ENCODE peak calls at places on chromosomes 4 and X, in six cellular contexts. U, W, A, C, H and Y are unnamed samples.

GRCh38 chrX:118534716-118535493 is 39.3 kb downstream of the DOCK11 start:
- DNase-seq in U (no peak), W (no peak), A (no peak), C (no peak), H (no peak), Y (no peak)

GRCh38 chrX:15334561-15334960 is 762 bp downstream of the PIGA start:
- DNase-seq in U (peak; percentile 42), W (no peak), A (no peak), C (no peak), H (no peak), Y (no peak)

GRCh38 chr4:169062861-169063197 is 52.8 kb upstream of the CBR4 start:
- DNase-seq in U (no peak), W (no peak), A (no peak), C (peak; percentile 24), H (no peak), Y (no peak)

GRCh38 chr4:187236491-187236890 is 512.8 kb upstream of the FAT1 start:
- DNase-seq in U (no peak), W (no peak), A (no peak), C (no peak), H (no peak), Y (no peak)

GRCh38 chrX:25650216-25650615 is 487.9 kb upstream of the MAGEB18 start:
- DNase-seq in U (no peak), W (no peak), A (no peak), C (no peak), H (no peak), Y (no peak)

GRCh38 chr4:28225005-28225404 is 1364.4 kb downstream of the STIM2 start:
- DNase-seq in U (no peak), W (no peak), A (no peak), C (no peak), H (no peak), Y (no peak)

GRCh38 chrX:74458738-74459137 is 37.4 kb downstream of the SLC16A2 start:
- DNase-seq in U (no peak), W (no peak), A (no peak), C (no peak), H (no peak), Y (no peak)

GRCh38 chr4:56976878-56977320 is 507 bp downstream of the NOA1 start:
- DNase-seq in U (peak; percentile 60), W (peak; percentile 95), A (peak; percentile 72), C (no peak), H (no peak), Y (no peak)

GRCh38 chr4:127708985-127709384 is 21.2 kb upstream of the SLC25A31 start:
- DNase-seq in U (no peak), W (no peak), A (no peak), C (peak; percentile 32), H (no peak), Y (no peak)

GRCh38 chrX:17737707-17738001 is 361 bp downstream of the SCML1 start:
- DNase-seq in U (no peak), W (no peak), A (no peak), C (no peak), H (no peak), Y (no peak)

GRCh38 chrX:103629295-103630170 is 758 bp downstream of the TCEAL1 start:
- DNase-seq in U (peak; percentile 14), W (peak; percentile 83), A (peak; percentile 60), C (peak; percentile 80), H (no peak), Y (peak; percentile 75)

GRCh38 chr4:6343950-6344408 is 74.3 kb downstream of the WFS1 start:
- DNase-seq in U (no peak), W (peak; percentile 59), A (no peak), C (no peak), H (no peak), Y (peak; percentile 54)

GRCh38 chrX:821311-822178 is 191.0 kb downstream of the SHOX start:
- DNase-seq in U (no peak), W (no peak), A (no peak), C (no peak), H (no peak), Y (no peak)

GRCh38 chrX:39477438-39478120 is 620.2 kb downstream of the BCOR start:
- DNase-seq in U (peak; percentile 43), W (no peak), A (peak; percentile 31), C (peak; percentile 34), H (no peak), Y (peak; percentile 73)

GRCh38 chr4:15753786-15754185 is 24.3 kb upstream of the CD38 start:
- DNase-seq in U (no peak), W (peak; percentile 83), A (peak; percentile 61), C (peak; percentile 31), H (no peak), Y (peak; percentile 82)

GRCh38 chrX:71989768-71990167 is 79.1 kb downstream of the NHSL2 start:
- DNase-seq in U (no peak), W (no peak), A (peak; percentile 49), C (no peak), H (no peak), Y (peak; percentile 35)

GRCh38 chrX:19373034-19373891 is 29.5 kb downstream of the PDHA1 start:
- DNase-seq in U (no peak), W (peak; percentile 77), A (no peak), C (no peak), H (no peak), Y (no peak)

DNA sequence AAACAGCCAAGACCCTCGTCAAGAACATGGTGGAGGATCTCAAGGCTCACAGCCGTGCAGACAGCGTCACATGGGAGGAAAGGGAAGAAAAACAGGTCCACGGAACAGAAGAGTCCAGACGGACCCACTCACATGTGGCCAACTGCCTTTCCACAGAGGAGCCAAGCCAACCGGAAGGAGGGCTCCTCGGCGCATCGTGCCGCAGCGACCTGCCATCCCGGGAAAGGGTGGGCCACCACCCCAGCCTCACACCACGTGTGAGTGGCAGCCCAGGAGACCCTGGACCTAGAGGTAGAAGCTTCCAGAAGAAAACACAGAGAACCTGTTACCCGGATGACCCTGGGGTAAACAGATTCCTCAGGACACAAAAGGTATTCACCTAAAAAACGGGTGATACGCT is 28.4 kb downstream of the CTBP1 start:
- DNase-seq in U (no peak), W (no peak), A (no peak), C (no peak), H (no peak), Y (no peak)
- H3K4me1 ChIP-seq in U (peaks cover 27% of the 10 kb centered on the region), W (peaks cover 51% of the 10 kb centered on the region), A (no peaks in the 10 kb centered on the region), C (no peaks in the 10 kb centered on the region), H (peaks cover 42% of the 10 kb centered on the region), Y (peaks cover 13% of the 10 kb centered on the region)

DNA sequence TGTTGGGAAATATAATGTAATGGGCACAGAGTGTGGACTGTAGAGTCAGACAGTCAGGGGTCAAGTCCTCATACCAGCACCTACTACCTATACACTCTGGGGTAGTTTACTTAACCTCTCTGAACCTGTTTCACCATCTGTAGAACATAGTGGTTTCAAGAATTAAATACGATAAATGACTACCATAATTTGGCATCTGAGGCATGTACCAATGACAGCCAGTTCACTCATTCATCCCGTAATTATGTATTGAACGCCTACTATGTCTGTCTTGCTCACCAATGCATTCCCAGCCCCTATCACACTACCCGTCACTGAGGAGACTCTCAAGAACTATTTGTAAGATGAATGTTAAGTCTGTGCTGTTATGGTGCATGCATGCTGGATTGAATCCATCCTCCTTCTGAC is 2.0 kb upstream of the FGB start:
- DNase-seq in U (no peak), W (no peak), A (no peak), C (no peak), H (no peak), Y (no peak)
- H3K4me1 ChIP-seq in U (no peaks in the 10 kb centered on the region), W (no peaks in the 10 kb centered on the region), A (no peaks in the 10 kb centered on the region), C (no peaks in the 10 kb centered on the region), H (no peaks in the 10 kb centered on the region), Y (no peaks in the 10 kb centered on the region)

DNA sequence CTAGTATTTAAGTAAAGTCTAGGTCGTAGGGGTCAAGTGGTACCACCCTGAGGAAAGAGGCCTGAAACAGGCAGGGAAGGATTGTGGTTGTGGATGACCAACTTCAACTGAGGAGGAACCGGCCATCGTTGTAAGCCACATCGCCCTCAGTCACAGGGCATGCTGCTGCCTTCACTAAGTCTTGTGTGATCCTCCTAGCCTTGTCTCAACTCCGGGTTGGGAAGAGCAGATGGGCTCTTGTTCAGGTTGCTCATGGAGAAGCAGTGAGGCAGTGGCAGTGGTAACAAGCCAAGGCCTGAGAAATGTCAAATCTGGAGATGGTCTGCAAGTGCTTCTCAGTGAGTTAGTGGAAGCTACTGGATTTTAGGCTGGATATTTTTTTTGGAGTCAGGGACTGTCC is 22.8 kb upstream of the NKX3-2 start:
- DNase-seq in U (no peak), W (no peak), A (no peak), C (no peak), H (no peak), Y (no peak)
- H3K4me1 ChIP-seq in U (no peaks in the 10 kb centered on the region), W (no peaks in the 10 kb centered on the region), A (no peaks in the 10 kb centered on the region), C (no peaks in the 10 kb centered on the region), H (no peaks in the 10 kb centered on the region), Y (no peaks in the 10 kb centered on the region)

DNA sequence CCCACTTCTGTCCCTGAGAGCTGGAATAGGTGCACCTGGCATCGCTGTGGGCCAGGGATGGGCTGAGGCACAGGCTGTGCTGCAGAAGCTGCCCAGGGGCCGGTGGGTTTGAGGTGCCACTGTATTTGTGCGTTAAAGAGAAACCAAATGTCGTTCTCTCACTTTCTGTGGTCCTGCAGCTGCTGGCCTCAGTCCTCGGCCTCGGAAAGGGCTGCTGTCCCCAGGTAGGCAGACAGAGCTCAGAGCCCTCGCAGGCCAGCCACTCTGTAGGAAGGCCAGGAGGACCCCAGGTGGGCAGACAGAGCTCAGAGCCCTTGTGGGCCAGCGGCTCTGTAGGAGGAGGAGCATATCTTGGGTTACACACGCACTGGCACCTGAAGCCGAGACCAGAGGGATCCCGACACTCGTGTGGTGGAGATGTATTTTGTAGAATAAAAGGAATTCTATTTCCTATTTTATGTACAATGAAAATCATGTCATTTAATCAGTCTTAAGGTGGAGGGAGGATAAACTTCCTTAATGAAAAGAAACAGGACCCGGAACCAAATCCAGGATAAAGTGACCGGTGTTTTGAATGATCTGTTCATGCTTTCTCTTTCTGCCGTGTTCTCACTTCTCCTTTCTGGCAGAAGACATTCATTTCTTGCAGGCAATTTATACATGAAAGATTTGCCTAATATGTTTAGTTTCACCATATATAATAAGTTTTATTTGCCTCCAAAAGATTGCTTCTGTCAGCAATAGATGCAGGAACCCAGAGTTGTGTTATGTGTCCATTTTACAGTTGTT is 54.4 kb upstream of the HGFAC start:
- DNase-seq in U (no peak), W (peak; percentile 69), A (no peak), C (no peak), H (peak; percentile 57), Y (no peak)
- H3K4me1 ChIP-seq in U (no peaks in the 10 kb centered on the region), W (peaks cover 73% of the 10 kb centered on the region), A (peaks cover 3% of the 10 kb centered on the region), C (no peaks in the 10 kb centered on the region), H (peaks cover 21% of the 10 kb centered on the region), Y (peaks cover 31% of the 10 kb centered on the region)

DNA sequence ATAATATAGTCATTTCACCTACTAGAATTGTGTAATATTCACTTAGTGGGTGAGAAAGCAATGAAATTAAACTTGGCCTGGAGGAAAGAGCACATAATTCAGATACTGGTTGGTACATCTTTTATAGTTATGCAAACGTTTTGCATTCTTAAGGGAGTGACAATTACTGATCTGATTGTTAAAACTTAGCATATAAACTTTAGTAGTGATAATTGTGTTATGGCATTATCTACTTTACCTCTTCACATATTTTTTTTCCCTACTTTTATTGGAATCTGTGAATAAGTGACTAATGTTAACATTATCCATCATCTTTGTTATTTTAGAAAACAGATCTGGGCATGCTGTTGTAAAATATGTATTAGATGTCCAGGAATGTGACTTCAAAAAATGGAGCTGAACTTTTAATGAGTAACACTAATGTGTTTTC is 217.4 kb upstream of the GIMD1 start:
- DNase-seq in U (no peak), W (no peak), A (no peak), C (no peak), H (no peak), Y (no peak)
- H3K4me1 ChIP-seq in U (no peaks in the 10 kb centered on the region), W (no peaks in the 10 kb centered on the region), A (no peaks in the 10 kb centered on the region), C (no peaks in the 10 kb centered on the region), H (no peaks in the 10 kb centered on the region), Y (no peaks in the 10 kb centered on the region)

DNA sequence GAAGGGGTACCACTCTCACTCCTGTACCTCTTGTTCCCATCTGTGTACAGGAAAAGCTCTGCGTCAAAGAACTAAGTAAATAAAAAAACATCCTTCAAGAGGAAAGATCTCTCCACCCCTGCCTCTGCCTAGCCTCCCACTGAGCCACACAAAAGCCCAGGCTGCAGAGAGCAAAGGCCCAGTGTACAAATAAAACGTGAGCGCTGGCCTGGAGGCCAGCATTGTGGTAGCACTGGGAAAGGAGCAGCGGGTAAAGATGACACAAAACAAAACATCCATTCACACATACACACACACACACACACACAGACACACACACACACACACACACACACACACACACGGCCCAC is 13.6 kb downstream of the WDR1 start:
- DNase-seq in U (no peak), W (no peak), A (no peak), C (no peak), H (no peak), Y (no peak)
- H3K4me1 ChIP-seq in U (peaks cover 75% of the 10 kb centered on the region), W (peaks cover 97% of the 10 kb centered on the region), A (no peaks in the 10 kb centered on the region), C (peaks cover 14% of the 10 kb centered on the region), H (peaks cover 7% of the 10 kb centered on the region), Y (peaks cover 56% of the 10 kb centered on the region)